ENCODE peak calls at places on chromosomes 16 and 17, in four cellular contexts. Z is Panc1, T is fibroblast of lung, R is dorsolateral prefrontal cortex. N is an unnamed sample.
A peak's percentile ranks its signal among the peaks of the same experiment; 100 is the strongest.

GRCh38 chr17:50192873-50193274 is 8.6 kb downstream of the COL1A1 start:
- DNase-seq in Z (no peak), T (no peak), R (no peak), N (no peak)

GRCh38 chr16:17078950-17079631 is 391.7 kb downstream of the XYLT1 start:
- DNase-seq in R (no peak), Z (no peak), T (no peak), N (no peak)

GRCh38 chr17:81231121-81231645 is 7.7 kb downstream of the TEPSIN start:
- DNase-seq in Z (no peak), T (no peak), R (no peak), N (no peak)

GRCh38 chr17:81924557-81925532 is 2.7 kb downstream of the MAFG start:
- DNase-seq in Z (no peak), T (no peak), R (no peak), N (no peak)

GRCh38 chr17:81379523-81379942 is 15.7 kb upstream of the BAHCC1 start:
- DNase-seq in T (no peak), Z (no peak), R (no peak), N (no peak)

GRCh38 chr17:81329927-81330883 is 35.1 kb upstream of the SLC38A10 start:
- DNase-seq in T (peak; percentile 8), Z (no peak), R (no peak), N (no peak)

GRCh38 chr16:83878838-83879237 is 20.1 kb upstream of the MLYCD start:
- DNase-seq in R (no peak), Z (peak; percentile 18), T (peak; percentile 45), N (peak; percentile 18)

GRCh38 chr16:11456741-11457140 is 111.5 kb downstream of the RMI2 start:
- DNase-seq in R (no peak), Z (no peak), T (no peak), N (no peak)

GRCh38 chr16:81575834-81576233 is 131.2 kb downstream of the CMIP start:
- DNase-seq in T (no peak), R (no peak), Z (no peak), N (no peak)

GRCh38 chr17:4998666-4999428 is 1.1 kb downstream of the KIF1C start:
- DNase-seq in Z (no peak), R (no peak), T (no peak), N (no peak)

GRCh38 chr16:5874899-5875298 is 777.3 kb upstream of the EEF2KMT start:
- DNase-seq in T (peak; percentile 86), Z (no peak), R (no peak), N (no peak)

GRCh38 chr16:3999890-4000325 is 116.3 kb downstream of the ADCY9 start:
- DNase-seq in T (peak; percentile 27), Z (no peak), R (no peak), N (no peak)

GRCh38 chr17:4407851-4408250 is 25.9 kb upstream of the SPNS3 start:
- DNase-seq in Z (no peak), R (no peak), T (peak; percentile 10), N (no peak)

GRCh38 chr17:57084802-57085447 is at the start of gene AKAP1:
- DNase-seq in Z (peak; percentile 64), T (peak; percentile 88), R (peak; percentile 90), N (peak; percentile 70)

GRCh38 chr17:27256225-27257030 is 37.5 kb upstream of the WSB1 start:
- DNase-seq in R (no peak), T (peak; percentile 82), Z (no peak), N (peak; percentile 63)

GRCh38 chr16:15404792-15405191 is 9.2 kb downstream of the MPV17L start:
- DNase-seq in R (no peak), T (no peak), Z (no peak), N (no peak)

GRCh38 chr17:55005520-55005919 is 37.0 kb downstream of the STXBP4 start:
- DNase-seq in Z (peak; percentile 10), R (no peak), T (peak; percentile 19), N (no peak)

GRCh38 chr16:85461814-85462404 is 151.2 kb upstream of the GSE1 start:
- DNase-seq in T (peak; percentile 62), Z (no peak), R (no peak), N (peak; percentile 10)

GRCh38 chr17:50598487-50598886 is 36.2 kb upstream of the ABCC3 start:
- DNase-seq in R (no peak), Z (no peak), T (no peak), N (no peak)

GRCh38 chr17:78707016-78707415 is 75.1 kb downstream of the CYTH1 start:
- DNase-seq in T (peak; percentile 53), R (no peak), Z (no peak), N (no peak)

GRCh38 chr17:2194778-2195417 is 108.7 kb downstream of the SMG6 start:
- DNase-seq in Z (no peak), T (no peak), R (no peak), N (no peak)

GRCh38 chr16:54632821-54633220 is 297.8 kb upstream of the IRX5 start:
- DNase-seq in T (no peak), R (no peak), Z (no peak), N (no peak)

GRCh38 chr17:81387235-81388060 is 7.8 kb upstream of the BAHCC1 start:
- DNase-seq in T (peak; percentile 56), Z (no peak), R (no peak), N (no peak)

GRCh38 chr17:73749337-73749807 is 105.1 kb upstream of the SDK2 start:
- DNase-seq in Z (no peak), T (no peak), R (no peak), N (no peak)

GRCh38 chr17:59107306-59107670 is 608 bp upstream of the TRIM37 start:
- DNase-seq in T (no peak), Z (no peak), R (no peak), N (no peak)

GRCh38 chr17:62101519-62101918 is 36.4 kb upstream of the MED13 start:
- DNase-seq in R (no peak), T (no peak), Z (no peak), N (no peak)

DNA sequence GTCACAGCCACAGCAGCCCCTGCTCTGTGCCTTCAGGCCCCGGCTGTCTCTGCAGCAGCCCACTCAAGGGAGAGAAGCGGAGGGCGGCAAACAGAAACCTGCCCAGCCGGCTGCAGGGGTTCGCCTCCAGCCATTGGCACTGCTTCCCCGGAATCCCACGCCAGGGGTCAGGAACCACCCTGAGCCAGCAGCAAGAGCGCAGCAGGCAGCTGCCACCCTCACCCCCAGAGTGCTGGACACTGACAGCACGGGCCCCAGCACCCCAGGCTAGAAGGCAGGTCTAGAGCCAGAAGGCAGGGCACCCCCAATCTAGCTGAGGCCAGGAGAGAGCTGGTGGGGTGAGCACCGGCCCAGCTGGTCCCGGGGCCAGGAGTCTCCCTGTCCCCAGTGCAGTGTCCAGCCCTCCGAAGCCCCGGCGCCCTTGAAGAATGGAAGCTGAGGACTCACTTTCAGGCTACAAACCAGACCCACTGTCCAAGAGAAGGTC is 8.3 kb downstream of the UBALD2 start:
- DNase-seq in R (no peak), Z (no peak), T (no peak), N (no peak)
- H3K27ac ChIP-seq in R (peak overlapping the region; percentile 31), Z (no peak overlapping the region), T (no peak overlapping the region), N (no peak overlapping the region)

DNA sequence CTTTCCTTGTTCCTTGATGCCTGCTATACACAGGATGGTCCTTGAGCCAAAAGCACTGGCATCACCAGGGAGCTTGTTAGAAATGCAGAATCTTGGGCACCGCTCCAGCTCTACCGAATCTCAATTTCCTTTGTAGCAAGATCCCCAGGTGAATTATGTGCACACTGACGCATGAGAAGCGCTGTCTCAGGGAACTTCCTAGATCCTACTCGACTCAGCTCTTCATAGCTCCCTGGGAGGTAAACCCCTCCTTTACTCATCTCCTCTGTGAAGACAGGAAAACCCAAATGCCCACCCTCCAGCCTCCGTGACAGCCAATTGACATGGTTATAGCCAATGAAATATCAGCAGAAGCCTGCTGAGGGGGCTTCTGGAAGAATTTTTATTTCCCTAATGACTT is 4.1 kb downstream of the USP31 start:
- DNase-seq in Z (no peak), T (peak; percentile 14), R (no peak), N (no peak)
- H3K27ac ChIP-seq in Z (peak overlapping the region; percentile 68), T (no peak overlapping the region), R (peak overlapping the region; percentile 52), N (no peak overlapping the region)

GRCh38 chr17:19703106-19703775 is 13.1 kb downstream of the SLC47A2 start:
- DNase-seq in Z (no peak), T (no peak), R (no peak), N (no peak)
- H3K27ac ChIP-seq in Z (no peak overlapping the region), T (no peak overlapping the region), R (no peak overlapping the region), N (no peak overlapping the region)

GRCh38 chr17:47301161-47301560 is 22.6 kb upstream of the EFCAB13 start:
- DNase-seq in T (no peak), Z (no peak), R (no peak), N (no peak)

GRCh38 chr17:47304191-47304590 is 19.6 kb upstream of the EFCAB13 start:
- DNase-seq in Z (no peak), T (peak; percentile 42), R (no peak), N (no peak)

GRCh38 chr17:47301831-47302230 is 21.9 kb upstream of the EFCAB13 start:
- DNase-seq in T (no peak), Z (no peak), R (no peak), N (no peak)

GRCh38 chr17:47300718-47301117 is 23.0 kb upstream of the EFCAB13 start:
- DNase-seq in T (no peak), R (no peak), Z (no peak), N (no peak)

GRCh38 chr17:47305302-47305923 is 18.3 kb upstream of the EFCAB13 start:
- DNase-seq in Z (peak; percentile 46), R (no peak), T (peak; percentile 96), N (peak; percentile 74)
- H3K27ac ChIP-seq in Z (peak overlapping the region; percentile 90), R (no peak overlapping the region), T (peak overlapping the region; percentile 63), N (peak overlapping the region; percentile 31)

GRCh38 chr16:12803203-12804093 is at the start of gene CPPED1:
- DNase-seq in R (peak; percentile 92), Z (peak; percentile 8), T (peak; percentile 93), N (peak; percentile 55)
- H3K27ac ChIP-seq in R (peak within 1 kb of the TSS; percentile 86), Z (peak within 1 kb of the TSS; percentile 75), T (peak within 1 kb of the TSS; percentile 59), N (no peak within 1 kb of the TSS)